ENCODE peak calls at places on chromosome 17, in six cellular contexts. K is CD8-positive, alpha-beta memory T cell; P is neural progenitor cell; C is HFF-Myc; N is NT2/D1; F is NB4. J is an unnamed sample.

GRCh38 chr17:2084129-2084765 is 29.3 kb downstream of the HIC1 start:
- DNase-seq in P (no peak), N (no peak), K (no peak), C (peak; percentile 59), F (no peak), J (no peak)

GRCh38 chr17:76872221-76872873 is 4.1 kb downstream of the MGAT5B start:
- DNase-seq in P (no peak), K (no peak), N (no peak), C (peak; percentile 83), F (peak; percentile 44), J (peak; percentile 75)

GRCh38 chr17:38747385-38748328 is 479 bp downstream of the PCGF2 start:
- DNase-seq in P (peak; percentile 80), C (no peak), K (no peak), N (no peak), F (no peak), J (no peak)

GRCh38 chr17:65270932-65271700 is 133.9 kb downstream of the RGS9 start:
- DNase-seq in F (no peak), P (no peak), K (no peak), C (no peak), N (no peak), J (no peak)

GRCh38 chr17:37019745-37020129 is 71.0 kb downstream of the AATF start:
- DNase-seq in P (no peak), K (no peak), N (no peak), C (no peak), F (no peak), J (no peak)

GRCh38 chr17:8013731-8014557 is 11.5 kb downstream of the GUCY2D start:
- DNase-seq in C (no peak), P (no peak), N (no peak), K (no peak), F (no peak), J (no peak)

GRCh38 chr17:79389896-79390295 is 221.0 kb downstream of the RBFOX3 start:
- DNase-seq in P (no peak), F (no peak), C (no peak), K (no peak), N (no peak), J (no peak)

GRCh38 chr17:62565817-62566216 is 61.7 kb upstream of the MRC2 start:
- DNase-seq in F (no peak), C (no peak), N (no peak), K (no peak), P (no peak), J (peak; percentile 26)

GRCh38 chr17:47072881-47073280 is 93.8 kb upstream of the RPRML start:
- DNase-seq in K (no peak), C (peak; percentile 79), F (peak; percentile 53), P (no peak), N (no peak), J (peak; percentile 7)

GRCh38 chr17:52155301-52155700 is 3.2 kb downstream of the CA10 start:
- DNase-seq in C (no peak), F (no peak), K (no peak), N (no peak), P (no peak), J (no peak)

GRCh38 chr17:30372755-30373154 is 6.0 kb upstream of the CPD start:
- DNase-seq in C (no peak), P (no peak), N (no peak), F (no peak), K (no peak), J (no peak)

GRCh38 chr17:78868391-78868790 is 27.8 kb upstream of the USP36 start:
- DNase-seq in C (peak; percentile 83), F (no peak), P (no peak), K (no peak), N (no peak), J (peak; percentile 44)

GRCh38 chr17:77453613-77454559 is 313.1 kb downstream of the SEC14L1 start:
- DNase-seq in P (no peak), N (no peak), K (no peak), F (no peak), C (no peak), J (no peak)

GRCh38 chr17:61309857-61310256 is 89.8 kb upstream of the TBX2 start:
- DNase-seq in N (no peak), K (no peak), P (no peak), C (peak; percentile 73), F (no peak), J (peak; percentile 76)

GRCh38 chr17:39921323-39921722 is 2.9 kb upstream of the GSDMB start:
- DNase-seq in C (no peak), K (no peak), P (no peak), F (peak; percentile 74), N (no peak), J (no peak)

GRCh38 chr17:47694818-47695663 is 1.1 kb downstream of the TBKBP1 start:
- DNase-seq in K (peak; percentile 41), C (no peak), P (peak; percentile 45), F (peak; percentile 92), N (no peak), J (no peak)

GRCh38 chr17:39926135-39926587 is 1.2 kb downstream of the ORMDL3 start:
- DNase-seq in F (no peak), N (no peak), K (no peak), C (no peak), P (no peak), J (no peak)

GRCh38 chr17:49223517-49224197 is 6.9 kb downstream of the PHOSPHO1 start:
- DNase-seq in F (peak; percentile 56), P (peak; percentile 77), C (no peak), N (no peak), K (peak; percentile 53), J (no peak)
- H3K4me3 ChIP-seq in F (no peak overlapping the region), P (peak overlapping the region; percentile 39), C (no peak overlapping the region), N (peak overlapping the region; percentile 40), K (peak overlapping the region; percentile 56), J (no peak overlapping the region)

GRCh38 chr17:44585315-44585714 is 28.0 kb downstream of the FZD2 start:
- DNase-seq in P (no peak), K (no peak), C (no peak), N (no peak), F (no peak), J (no peak)

GRCh38 chr17:44578947-44579346 is 21.7 kb downstream of the FZD2 start:
- DNase-seq in C (no peak), P (no peak), N (no peak), K (no peak), F (no peak), J (no peak)

GRCh38 chr17:44584498-44584897 is 27.2 kb downstream of the FZD2 start:
- DNase-seq in C (no peak), P (no peak), N (no peak), F (no peak), K (no peak), J (no peak)

GRCh38 chr17:44587339-44587738 is 30.1 kb downstream of the FZD2 start:
- DNase-seq in C (peak; percentile 65), N (peak; percentile 65), P (no peak), F (no peak), K (no peak), J (peak; percentile 57)

DNA sequence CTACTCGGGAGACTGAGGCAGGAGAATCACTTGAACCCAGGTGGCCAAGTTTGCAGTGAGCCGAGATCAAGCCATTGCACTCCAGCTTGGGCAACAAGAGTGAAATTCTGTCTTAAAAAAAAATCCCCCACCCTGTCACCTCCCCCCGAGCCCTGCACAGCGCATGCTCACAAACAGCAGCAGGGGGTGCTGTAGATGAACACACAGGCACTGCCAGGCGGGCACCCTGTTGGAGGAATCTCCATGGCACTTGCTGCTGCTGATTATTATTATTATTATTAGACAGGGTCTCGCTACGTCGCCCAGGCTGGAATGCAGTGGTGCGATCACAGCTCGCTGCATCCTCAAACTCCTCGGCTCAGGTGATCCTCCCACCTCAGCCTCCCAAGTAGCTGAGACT is 24.6 kb downstream of the FZD2 start:
- DNase-seq in N (no peak), F (peak; percentile 36), C (no peak), P (peak; percentile 50), K (no peak), J (no peak)
- H3K4me3 ChIP-seq in N (no peak overlapping the region), F (no peak overlapping the region), C (no peak overlapping the region), P (no peak overlapping the region), K (no peak overlapping the region), J (no peak overlapping the region)

DNA sequence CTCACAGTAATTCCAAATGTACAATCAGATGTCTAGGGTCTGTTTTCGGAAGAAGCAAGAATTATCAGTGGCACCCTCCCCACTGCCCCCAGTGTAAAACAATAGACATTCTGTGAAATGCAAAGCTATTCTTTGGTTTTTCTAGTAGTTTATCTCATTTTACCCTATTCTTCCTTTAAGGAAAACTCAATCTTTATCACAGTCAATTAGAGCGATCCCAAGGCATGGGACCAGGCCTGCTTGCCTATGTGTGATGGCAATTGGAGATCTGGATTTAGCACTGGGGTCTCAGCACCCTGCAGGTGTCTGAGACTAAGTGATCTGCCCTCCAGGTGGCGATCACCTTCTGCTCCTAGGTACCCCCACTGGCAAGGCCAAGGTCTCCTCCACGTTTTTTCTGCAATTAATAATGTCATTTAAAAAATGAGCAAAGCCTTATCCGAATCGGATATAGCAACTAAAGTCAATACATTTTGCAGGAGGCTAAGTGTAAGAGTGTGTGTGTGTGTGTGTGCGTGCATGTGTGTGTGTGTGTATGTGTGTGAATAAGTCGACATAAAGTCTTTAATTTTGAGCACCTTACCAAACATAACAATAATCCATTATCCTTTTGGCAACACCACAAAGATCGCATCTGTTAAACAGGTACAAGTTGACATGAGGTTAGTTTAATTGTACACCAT is 59.7 kb downstream of the HLF start:
- DNase-seq in K (no peak), C (no peak), F (no peak), P (no peak), N (no peak), J (no peak)
- H3K4me3 ChIP-seq in K (no peak overlapping the region), C (no peak overlapping the region), F (no peak overlapping the region), P (no peak overlapping the region), N (no peak overlapping the region), J (no peak overlapping the region)

GRCh38 chr17:42076797-42077559 is 21.3 kb downstream of the ZNF385C start:
- DNase-seq in K (no peak), C (no peak), F (no peak), P (no peak), N (no peak), J (no peak)

GRCh38 chr17:42075789-42076188 is 22.5 kb downstream of the ZNF385C start:
- DNase-seq in N (no peak), F (no peak), P (no peak), C (no peak), K (no peak), J (no peak)

GRCh38 chr17:42068979-42069378 is 18.6 kb upstream of the C17orf113 start:
- DNase-seq in F (no peak), P (no peak), C (no peak), N (no peak), K (no peak), J (no peak)

GRCh38 chr17:42071810-42072209 is 21.4 kb upstream of the C17orf113 start:
- DNase-seq in P (no peak), N (no peak), C (no peak), K (no peak), F (peak; percentile 43), J (no peak)

DNA sequence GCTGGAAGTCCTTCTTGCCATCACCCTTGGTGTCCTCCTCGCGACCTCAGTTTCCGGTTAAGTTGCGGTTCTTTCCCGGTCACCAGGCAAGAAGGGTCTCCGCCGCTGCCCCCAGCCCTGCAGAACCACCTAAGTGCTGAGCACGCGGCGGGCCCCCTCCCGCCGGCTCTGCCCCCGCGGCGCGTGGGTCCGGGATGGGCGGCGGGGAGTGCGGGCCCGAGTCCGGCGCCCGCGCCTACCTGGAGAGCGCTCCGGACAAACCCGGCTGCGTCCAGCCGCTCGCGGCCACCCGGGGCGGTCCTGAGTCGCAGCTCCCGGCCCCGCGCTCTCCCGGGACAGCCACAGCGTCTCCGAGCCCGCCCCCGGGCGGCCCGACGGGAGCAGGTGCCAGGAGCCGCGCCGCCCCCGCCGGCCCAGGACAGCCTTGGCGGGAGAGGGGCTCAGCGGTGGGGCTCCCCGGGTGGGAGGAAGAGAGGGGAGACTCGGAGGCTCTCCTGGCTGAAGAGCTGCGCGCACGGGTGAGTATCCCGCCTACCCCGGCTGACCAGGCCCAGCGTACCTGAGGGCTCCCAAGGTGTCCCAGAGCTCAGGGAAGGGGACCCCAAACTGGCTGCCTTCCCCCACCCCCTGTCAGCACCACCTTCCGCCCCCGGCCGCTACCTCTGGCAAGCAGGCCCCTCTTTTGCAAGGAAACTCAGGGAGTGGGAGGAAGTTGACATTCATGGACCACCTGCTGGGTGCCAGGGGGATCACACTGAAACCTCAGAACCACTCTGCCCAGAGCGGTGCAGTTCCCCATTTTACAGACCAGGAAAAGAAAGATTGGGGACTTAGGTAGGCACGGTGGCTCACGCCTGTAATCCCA is 22.2 kb upstream of the C17orf113 start:
- DNase-seq in F (peak; percentile 80), C (no peak), N (no peak), K (no peak), P (peak; percentile 79), J (no peak)
- H3K4me3 ChIP-seq in F (peak overlapping the region; percentile 42), C (no peak overlapping the region), N (peak overlapping the region; percentile 55), K (no peak overlapping the region), P (peak overlapping the region; percentile 86), J (peak overlapping the region; percentile 21)

J was measured in skeletal muscle cell.